ENCODE peak calls at places on chromosomes 2 and 18, in five cellular contexts. L, M, P, Z and T are unnamed samples.

GRCh38 chr2:219378167-219378851 is 9.4 kb downstream of the DNPEP start:
- DNase-seq in Z (no peak), P (no peak), L (no peak), M (no peak), T (no peak)

GRCh38 chr2:195561205-195562032 is 95.6 kb upstream of the SLC39A10 start:
- DNase-seq in Z (no peak), M (no peak), L (no peak), P (no peak), T (no peak)

GRCh38 chr2:182422864-182423263 is 4.0 kb downstream of the PDE1A start:
- DNase-seq in L (no peak), P (no peak), Z (no peak), M (no peak), T (no peak)

GRCh38 chr2:159300586-159300985 is 14.1 kb upstream of the WDSUB1 start:
- DNase-seq in M (no peak), Z (no peak), P (no peak), L (no peak), T (no peak)

GRCh38 chr2:71454221-71455010 is 1.1 kb downstream of the DYSF start:
- DNase-seq in L (peak), P (no peak), M (peak), Z (no peak), T (no peak)

GRCh38 chr2:75640621-75641121 is 5.9 kb upstream of the MRPL19 start:
- DNase-seq in P (peak), Z (peak), M (peak), L (peak), T (no peak)

GRCh38 chr18:74579704-74580103 is 18.0 kb upstream of the ZNF407 start:
- DNase-seq in M (no peak), L (peak), Z (no peak), P (no peak), T (no peak)

GRCh38 chr18:44579745-44580144 is 100.9 kb upstream of the SETBP1 start:
- DNase-seq in P (no peak), M (no peak), Z (no peak), L (no peak), T (no peak)

GRCh38 chr2:142682528-142682927 is 194.9 kb upstream of the KYNU start:
- DNase-seq in M (no peak), P (peak), Z (no peak), L (no peak), T (no peak)

GRCh38 chr18:45920367-45920766 is 46.8 kb downstream of the EPG5 start:
- DNase-seq in Z (peak), P (no peak), L (no peak), M (no peak), T (no peak)

GRCh38 chr2:175630319-175631246 is 371.5 kb downstream of the LNPK start:
- DNase-seq in L (no peak), M (no peak), P (peak), Z (no peak), T (no peak)

GRCh38 chr2:192398236-192398635 is 203.5 kb upstream of the TMEFF2 start:
- DNase-seq in M (no peak), Z (no peak), L (no peak), P (no peak), T (no peak)

GRCh38 chr2:147867050-147867449 is 22.2 kb downstream of the ACVR2A start:
- DNase-seq in Z (no peak), M (no peak), L (no peak), P (no peak), T (no peak)

GRCh38 chr18:70423988-70424387 is 135.1 kb downstream of the SOCS6 start:
- DNase-seq in P (no peak), L (no peak), Z (peak), M (no peak), T (no peak)

GRCh38 chr2:96117701-96118588 is 1.6 kb upstream of the ADRA2B start:
- DNase-seq in M (peak), Z (no peak), L (no peak), P (no peak), T (no peak)

GRCh38 chr2:18356676-18357075 is 203.8 kb downstream of the RDH14 start:
- DNase-seq in M (no peak), Z (no peak), L (no peak), P (no peak), T (no peak)

GRCh38 chr18:3525870-3526420 is 76.0 kb downstream of the TGIF1 start:
- DNase-seq in Z (peak), L (no peak), P (no peak), M (peak), T (no peak)

GRCh38 chr2:54536720-54537119 is 80.6 kb downstream of the SPTBN1 start:
- DNase-seq in Z (no peak), M (no peak), L (no peak), P (no peak), T (no peak)

GRCh38 chr18:61891271-61891670 is 1.5 kb downstream of the RNF152 start:
- DNase-seq in Z (no peak), M (no peak), P (no peak), L (no peak), T (peak)

GRCh38 chr2:28895189-28895893 is 874 bp downstream of the WDR43 start:
- DNase-seq in Z (peak), M (no peak), L (peak), P (peak), T (peak)

DNA sequence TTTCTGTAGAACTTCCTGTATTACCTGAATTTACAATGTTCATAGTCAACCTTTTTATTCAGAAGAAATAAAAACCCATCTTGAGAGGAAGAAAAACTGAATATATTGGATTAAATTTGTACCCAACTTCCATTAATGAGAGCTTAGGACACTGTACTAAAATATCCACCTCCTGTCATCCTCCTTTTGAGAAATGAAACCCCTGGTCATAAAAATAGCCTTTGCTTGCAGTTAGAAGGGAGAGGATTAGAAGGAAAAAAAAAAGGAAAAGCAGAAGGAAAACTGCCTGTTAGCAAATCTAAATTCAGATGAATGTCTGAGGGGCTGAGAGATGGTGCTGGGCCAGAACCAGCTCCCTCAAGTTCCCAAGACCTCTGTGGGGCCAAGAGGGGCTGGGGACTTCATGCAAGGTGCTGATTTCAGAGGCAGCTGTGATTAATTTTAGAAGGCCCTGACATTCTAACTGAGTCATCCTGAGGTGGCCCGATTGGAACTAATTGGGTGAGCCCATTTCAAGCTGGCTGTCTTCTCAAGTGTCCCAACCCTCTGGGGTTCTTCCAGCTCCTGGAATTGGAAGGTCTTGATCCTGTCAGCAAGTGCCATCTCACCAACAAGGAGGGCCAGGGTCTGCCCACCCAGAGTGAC is 38.4 kb upstream of the BIN1 start:
- DNase-seq in P (no peak), L (peak), Z (no peak), M (no peak), T (no peak)
- H3K27ac ChIP-seq in P (no peak), L (no peak), Z (no peak), M (no peak), T (peak)

DNA sequence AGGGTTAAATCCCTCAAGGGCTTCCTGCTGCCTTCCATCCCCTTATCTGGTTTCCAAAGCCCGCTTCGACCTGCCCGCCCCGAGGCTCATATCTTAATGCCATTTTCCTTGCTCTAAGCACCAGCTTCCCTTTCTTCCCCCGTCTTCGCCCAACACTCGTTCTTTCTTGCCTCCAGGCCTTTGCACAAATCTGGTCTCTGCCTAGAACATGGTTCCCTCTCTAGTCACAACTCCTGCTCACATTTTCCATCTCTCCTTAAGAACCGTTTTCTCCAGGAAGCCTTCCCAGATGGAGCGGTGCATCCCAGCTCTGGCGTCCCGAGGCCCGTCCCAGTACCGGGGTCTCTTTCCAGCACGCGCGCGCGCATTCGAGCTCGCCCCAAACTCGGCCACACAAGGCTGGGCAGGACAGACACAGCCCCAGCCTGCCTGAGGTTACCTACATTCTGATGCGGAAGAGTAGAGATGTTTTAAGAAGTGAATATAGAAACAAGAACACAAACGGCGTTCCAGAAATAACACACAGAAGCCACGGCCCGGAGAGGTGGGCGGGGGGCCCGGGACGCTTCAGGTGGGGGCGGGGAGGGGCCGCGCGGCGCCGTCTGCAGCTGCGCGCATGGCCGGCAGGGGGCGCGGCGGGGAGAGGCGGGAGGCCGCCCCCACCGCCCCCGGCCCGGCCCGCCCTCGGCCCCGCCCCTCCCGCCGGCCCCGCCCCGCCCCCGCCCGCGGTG is at the start of gene DGKD:
- DNase-seq in M (peak), P (peak), L (peak), Z (peak), T (no peak)
- TF ChIP-seq POLR2AphosphoS5 in M (no peak), P (peak), L (no peak), Z (no peak), T (no peak)

DNA sequence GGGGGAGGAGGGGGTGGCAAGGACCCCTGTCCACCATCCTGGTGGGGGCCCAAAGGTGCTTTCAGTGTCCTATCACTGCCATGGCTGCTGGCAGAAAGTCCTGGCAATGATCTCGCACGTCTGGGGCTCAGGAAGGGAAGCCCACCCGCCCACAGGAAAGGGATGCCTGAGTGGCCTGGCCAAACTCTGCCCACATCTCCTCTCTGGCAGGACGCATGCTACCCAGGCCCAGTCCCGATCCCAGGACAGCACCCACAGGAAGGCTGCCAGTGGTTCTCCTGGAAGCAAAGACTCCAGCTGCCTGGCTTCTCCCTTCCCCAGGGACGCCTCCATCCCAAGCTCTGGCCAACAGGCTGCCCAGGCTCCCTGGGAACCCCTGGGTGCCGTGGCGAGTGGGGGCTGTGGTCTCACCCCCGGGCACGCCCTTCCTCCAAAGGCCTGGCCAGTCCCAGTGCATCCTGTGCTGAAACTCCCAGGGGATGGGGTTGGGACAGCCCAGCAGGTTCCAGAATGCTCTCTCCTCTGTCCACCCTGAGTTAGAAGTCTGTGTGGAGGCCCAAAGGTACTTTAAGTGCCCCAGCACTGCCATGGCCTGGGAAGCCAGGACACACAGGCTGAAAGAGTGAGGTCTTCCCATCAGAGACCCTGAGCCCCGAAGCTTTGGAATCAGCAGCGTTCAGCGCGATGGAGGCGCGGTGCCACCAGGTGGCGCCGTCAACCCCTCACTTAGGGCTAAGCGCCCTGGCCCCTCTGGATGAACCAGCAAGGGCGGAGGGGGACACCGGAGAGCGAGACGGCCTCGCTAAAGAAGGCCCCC is 29.8 kb upstream of the TAF1B start:
- DNase-seq in P (peak), Z (peak), M (peak), L (peak), T (peak)
- H3K27ac ChIP-seq in P (no peak), Z (no peak), M (no peak), L (no peak), T (peak)

GRCh38 chr18:8699126-8699525 is 6.2 kb upstream of the MTCL1 start:
- DNase-seq in M (no peak), P (no peak), L (no peak), Z (no peak), T (no peak)

GRCh38 chr18:8696749-8697211 is 8.6 kb upstream of the MTCL1 start:
- DNase-seq in L (peak), M (peak), Z (peak), P (peak), T (no peak)

GRCh38 chr18:8695932-8696510 is 9.3 kb upstream of the MTCL1 start:
- DNase-seq in M (no peak), Z (no peak), P (no peak), L (no peak), T (peak)

GRCh38 chr18:8699948-8700347 is 5.4 kb upstream of the MTCL1 start:
- DNase-seq in Z (no peak), L (no peak), M (no peak), P (no peak), T (no peak)

DNA sequence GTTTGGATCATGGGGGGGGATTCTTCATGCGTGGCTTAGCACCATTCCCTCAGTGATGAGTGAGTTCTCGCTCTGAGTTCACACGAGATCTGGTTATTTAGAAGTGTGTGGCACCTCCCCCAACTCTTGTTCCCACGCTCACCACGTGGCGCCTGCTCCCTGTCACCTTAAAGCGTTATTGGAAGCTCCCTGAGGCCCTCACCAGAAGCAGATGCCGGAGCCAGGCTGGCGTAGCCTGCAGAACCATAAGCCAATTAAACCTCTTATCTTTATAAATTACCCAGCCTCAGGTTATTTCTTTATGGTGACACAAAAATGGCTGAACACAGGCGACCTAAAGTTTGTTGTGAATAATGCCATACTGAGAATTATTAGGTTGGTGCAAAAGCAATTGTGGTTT is 10.5 kb upstream of the MTCL1 start:
- DNase-seq in M (no peak), P (no peak), Z (no peak), L (no peak), T (peak)
- TF ChIP-seq POLR2AphosphoS5 in M (no peak), P (no peak), Z (no peak), L (no peak), T (no peak)